ENCODE peak calls at places on chromosomes 5 and 9, in eight cellular contexts. B is mesenteric fat pad; M is lung; G is AG04449; W is T-helper 9 cell; F is fibroblast of mammary gland; C is OCI-M1; Q is activated CD4-positive, alpha-beta T cell treated with anti-CD3 and anti-CD28 coated beads, Interleukin-2, amount 50 U/mL, for 1 hour. N is an unnamed sample.

GRCh38 chr9:89405832-89406231 is 87.5 kb downstream of the SECISBP2 start:
- DNase-seq in G (no peak), W (no peak), C (no peak), B (no peak), Q (no peak), F (no peak), M (no peak), N (no peak)

GRCh38 chr5:146588806-146589355 is 72.9 kb upstream of the GPR151 start:
- DNase-seq in C (no peak), W (no peak), M (no peak), B (no peak), G (no peak), Q (no peak), F (no peak), N (no peak)

GRCh38 chr9:119859128-119859527 is 489.9 kb upstream of the BRINP1 start:
- DNase-seq in C (no peak), Q (no peak), F (no peak), M (no peak), B (no peak), G (no peak), W (no peak), N (no peak)

GRCh38 chr5:142726188-142726731 is 40.4 kb upstream of the FGF1 start:
- DNase-seq in B (no peak), Q (no peak), F (peak), C (peak), M (no peak), W (no peak), G (peak), N (no peak)

GRCh38 chr5:168328804-168329203 is 37.4 kb downstream of the WWC1 start:
- DNase-seq in W (no peak), G (no peak), Q (no peak), M (peak), C (peak), B (no peak), F (no peak), N (no peak)

GRCh38 chr5:55601209-55601618 is 66.5 kb upstream of the PLPP1 start:
- DNase-seq in M (peak), Q (no peak), F (peak), W (no peak), B (no peak), C (no peak), G (no peak), N (peak)

GRCh38 chr5:76358-77169 is 15.4 kb upstream of the PLEKHG4B start:
- DNase-seq in B (no peak), M (no peak), C (no peak), Q (no peak), G (no peak), F (no peak), W (no peak), N (no peak)

GRCh38 chr5:142422426-142422825 is 97.6 kb upstream of the SPRY4 start:
- DNase-seq in M (no peak), W (no peak), C (no peak), F (peak), G (no peak), B (no peak), Q (no peak), N (no peak)

GRCh38 chr9:130001185-130001584 is 41.8 kb downstream of the FNBP1 start:
- DNase-seq in M (no peak), W (no peak), G (no peak), F (no peak), C (no peak), B (no peak), Q (no peak), N (no peak)

GRCh38 chr9:121840838-121841760 is 189.7 kb downstream of the DAB2IP start:
- DNase-seq in M (no peak), Q (no peak), F (no peak), G (no peak), B (no peak), C (peak), W (no peak), N (peak)

GRCh38 chr5:159902444-159903121 is 13.7 kb upstream of the ADRA1B start:
- DNase-seq in Q (no peak), B (no peak), M (no peak), C (no peak), F (peak), G (no peak), W (no peak), N (no peak)

GRCh38 chr5:38323645-38324295 is 65.4 kb downstream of the EGFLAM start:
- DNase-seq in Q (no peak), C (no peak), B (no peak), F (peak), M (no peak), W (no peak), G (peak), N (no peak)

GRCh38 chr5:128271071-128271470 is 187.5 kb downstream of the SLC12A2 start:
- DNase-seq in M (no peak), W (no peak), Q (no peak), F (no peak), G (no peak), B (no peak), C (no peak), N (no peak)

GRCh38 chr9:119802115-119802514 is 432.9 kb upstream of the BRINP1 start:
- DNase-seq in B (no peak), Q (no peak), C (no peak), W (no peak), M (no peak), G (no peak), F (no peak), N (no peak)

GRCh38 chr5:172943283-172943841 is 15.9 kb upstream of the RPL26L1 start:
- DNase-seq in C (peak), B (no peak), F (peak), M (no peak), Q (no peak), W (no peak), G (peak), N (no peak)

GRCh38 chr9:123102380-123103113 is 69.1 kb downstream of the GPR21 start:
- DNase-seq in W (no peak), B (no peak), F (no peak), C (no peak), G (peak), M (no peak), Q (no peak), N (no peak)

GRCh38 chr5:156015137-156015536 is 311.8 kb upstream of the SGCD start:
- DNase-seq in F (no peak), B (no peak), C (no peak), Q (no peak), M (no peak), G (no peak), W (no peak), N (no peak)

GRCh38 chr5:172187118-172188032 is 649 bp downstream of the STK10 start:
- DNase-seq in Q (peak), B (peak), C (peak), W (peak), F (peak), M (peak), G (peak), N (peak)

GRCh38 chr5:146560205-146560812 is 44.3 kb upstream of the GPR151 start:
- DNase-seq in F (peak), G (no peak), B (no peak), M (no peak), Q (no peak), W (no peak), C (no peak), N (no peak)

GRCh38 chr9:95102001-95102433 is 215.5 kb downstream of the FANCC start:
- DNase-seq in W (no peak), B (no peak), G (no peak), C (no peak), M (no peak), F (no peak), Q (no peak), N (no peak)

GRCh38 chr5:159316519-159317383 is 13.5 kb downstream of the IL12B start:
- DNase-seq in B (no peak), C (peak), W (peak), G (no peak), Q (peak), M (no peak), F (peak), N (peak)

GRCh38 chr5:135335031-135335828 is 63.8 kb downstream of the MACROH2A1 start:
- DNase-seq in G (no peak), C (no peak), B (no peak), M (no peak), Q (no peak), W (no peak), F (no peak), N (no peak)

GRCh38 chr9:6417186-6417585 is 4.2 kb downstream of the UHRF2 start:
- DNase-seq in G (no peak), C (peak), W (no peak), Q (no peak), B (no peak), M (no peak), F (peak), N (no peak)

GRCh38 chr5:87074934-87075541 is 192.6 kb upstream of the RASA1 start:
- DNase-seq in M (no peak), W (no peak), F (no peak), B (no peak), Q (no peak), G (no peak), C (peak), N (no peak)

GRCh38 chr5:90680831-90681420 is 122.3 kb downstream of the ADGRV1 start:
- DNase-seq in M (no peak), Q (no peak), C (no peak), G (no peak), F (no peak), W (no peak), B (no peak), N (no peak)

GRCh38 chr9:134566196-134566822 is 75.3 kb upstream of the COL5A1 start:
- DNase-seq in W (no peak), F (no peak), B (peak), Q (no peak), G (no peak), M (no peak), C (no peak), N (peak)

GRCh38 chr5:113427871-113428574 is 6.8 kb downstream of the TSSK1B start:
- DNase-seq in B (no peak), M (no peak), W (no peak), Q (no peak), G (no peak), C (no peak), F (no peak), N (no peak)

GRCh38 chr9:35912791-35913400 is 3.6 kb downstream of the SPAAR start:
- DNase-seq in B (no peak), C (no peak), M (peak), W (no peak), Q (no peak), F (no peak), G (no peak), N (no peak)

GRCh38 chr5:119435436-119436132 is 16.7 kb upstream of the HSD17B4 start:
- DNase-seq in C (peak), F (peak), G (no peak), M (peak), B (no peak), Q (peak), W (peak), N (peak)

GRCh38 chr5:157289164-157289819 is 23.4 kb downstream of the CYFIP2 start:
- DNase-seq in W (no peak), B (no peak), C (no peak), F (no peak), M (no peak), Q (no peak), G (no peak), N (no peak)

GRCh38 chr5:61334224-61335196 is 2.5 kb downstream of the ZSWIM6 start:
- DNase-seq in B (no peak), W (no peak), G (no peak), C (peak), F (peak), Q (no peak), M (no peak), N (no peak)

GRCh38 chr9:125861405-125862063 is 114.4 kb downstream of the PBX3 start:
- DNase-seq in B (no peak), C (no peak), W (no peak), M (no peak), Q (no peak), F (peak), G (no peak), N (no peak)

GRCh38 chr9:2209400-2209799 is 194.3 kb downstream of the SMARCA2 start:
- DNase-seq in B (no peak), G (no peak), F (no peak), W (no peak), C (peak), Q (no peak), M (no peak), N (no peak)

GRCh38 chr5:93246093-93246855 is 334.7 kb downstream of the NR2F1-AS1 start:
- DNase-seq in M (no peak), C (peak), Q (no peak), F (peak), G (no peak), B (no peak), W (no peak), N (peak)

GRCh38 chr9:109816490-109816889 is 36.5 kb downstream of the PALM2AKAP2 start:
- DNase-seq in C (no peak), G (peak), W (no peak), F (peak), B (no peak), M (no peak), Q (no peak), N (no peak)

N was measured in testis.